ENCODE peak calls at places on chromosomes 11 and 22, in ten cellular contexts. H, N, S, O, G, T, Y, M, W and L are unnamed samples. For H3K36me3, the result is how much of the 10 kb centered on the place peaks cover.

GRCh38 chr11:60589611-60590010 is 74.4 kb downstream of the MS4A13 start:
- DNase-seq in H (no peak), N (no peak), S (no peak), O (no peak), G (no peak), T (no peak), Y (no peak), M (no peak), W (no peak), L (peak)

GRCh38 chr11:73999581-74000306 is 9.1 kb downstream of the UCP3 start:
- DNase-seq in H (no peak), N (no peak), S (peak), O (peak), G (no peak), T (no peak), Y (no peak), M (no peak), W (no peak), L (peak)

GRCh38 chr11:110989734-110990133 is 255.8 kb upstream of the POU2AF2 start:
- DNase-seq in H (no peak), N (peak), S (no peak), O (no peak), G (no peak), T (no peak), Y (no peak), M (no peak), W (peak), L (no peak)

GRCh38 chr11:14380947-14381555 is 22.1 kb upstream of the RRAS2 start:
- DNase-seq in H (peak), N (peak), S (peak), O (peak), G (peak), T (peak), Y (no peak), M (peak), W (peak), L (no peak)

GRCh38 chr22:30705710-30706651 is 11.3 kb downstream of the OSBP2 start:
- DNase-seq in H (no peak), N (peak), S (no peak), O (peak), G (peak), T (no peak), Y (no peak), M (no peak), W (peak), L (no peak)

GRCh38 chr11:126433989-126434949 is 78.8 kb downstream of the ST3GAL4 start:
- DNase-seq in H (no peak), N (no peak), S (no peak), O (no peak), G (no peak), T (no peak), Y (no peak), M (no peak), W (no peak), L (no peak)

GRCh38 chr11:3140291-3140603 is 24.9 kb downstream of the OSBPL5 start:
- DNase-seq in H (no peak), N (no peak), S (no peak), O (no peak), G (no peak), T (no peak), Y (no peak), M (no peak), W (no peak), L (no peak)

GRCh38 chr11:69060005-69060404 is 11.3 kb downstream of the TPCN2 start:
- DNase-seq in H (no peak), N (no peak), S (no peak), O (no peak), G (no peak), T (no peak), Y (no peak), M (no peak), W (no peak), L (no peak)

GRCh38 chr11:1917523-1918435 is 1.7 kb upstream of the TNNT3 start:
- DNase-seq in H (peak), N (no peak), S (peak), O (peak), G (no peak), T (peak), Y (no peak), M (no peak), W (no peak), L (no peak)

GRCh38 chr11:134486704-134487103 is 74.7 kb upstream of the B3GAT1 start:
- DNase-seq in H (peak), N (no peak), S (no peak), O (no peak), G (no peak), T (no peak), Y (no peak), M (no peak), W (no peak), L (no peak)

GRCh38 chr11:60699282-60699681 is at the start of gene MS4A8:
- DNase-seq in H (no peak), N (no peak), S (no peak), O (no peak), G (no peak), T (no peak), Y (no peak), M (no peak), W (peak), L (no peak)

GRCh38 chr11:18457435-18457834 is 1.8 kb downstream of the LDHAL6A start:
- DNase-seq in H (no peak), N (no peak), S (no peak), O (no peak), G (no peak), T (no peak), Y (no peak), M (no peak), W (no peak), L (no peak)

GRCh38 chr11:108775324-108775723 is 110.5 kb downstream of the DDX10 start:
- DNase-seq in H (no peak), N (no peak), S (no peak), O (no peak), G (no peak), T (no peak), Y (no peak), M (no peak), W (no peak), L (no peak)

GRCh38 chr11:5204787-5205186 is 4.3 kb upstream of the OR51V1 start:
- DNase-seq in H (no peak), N (peak), S (no peak), O (no peak), G (peak), T (peak), Y (no peak), M (no peak), W (peak), L (peak)

GRCh38 chr11:48170840-48171233 is 45.8 kb upstream of the OR4B1 start:
- DNase-seq in H (no peak), N (peak), S (no peak), O (no peak), G (no peak), T (no peak), Y (no peak), M (no peak), W (no peak), L (no peak)

GRCh38 chr22:27412866-27413445 is 388.6 kb downstream of the MN1 start:
- DNase-seq in H (no peak), N (no peak), S (no peak), O (peak), G (no peak), T (no peak), Y (no peak), M (no peak), W (no peak), L (no peak)

GRCh38 chr22:26109686-26110315 is 59.5 kb upstream of the SEZ6L start:
- DNase-seq in H (no peak), N (no peak), S (no peak), O (no peak), G (no peak), T (no peak), Y (no peak), M (no peak), W (no peak), L (no peak)

GRCh38 chr22:29855611-29856181 is 17.6 kb upstream of the ASCC2 start:
- DNase-seq in H (no peak), N (no peak), S (no peak), O (no peak), G (no peak), T (no peak), Y (no peak), M (no peak), W (no peak), L (no peak)

DNA sequence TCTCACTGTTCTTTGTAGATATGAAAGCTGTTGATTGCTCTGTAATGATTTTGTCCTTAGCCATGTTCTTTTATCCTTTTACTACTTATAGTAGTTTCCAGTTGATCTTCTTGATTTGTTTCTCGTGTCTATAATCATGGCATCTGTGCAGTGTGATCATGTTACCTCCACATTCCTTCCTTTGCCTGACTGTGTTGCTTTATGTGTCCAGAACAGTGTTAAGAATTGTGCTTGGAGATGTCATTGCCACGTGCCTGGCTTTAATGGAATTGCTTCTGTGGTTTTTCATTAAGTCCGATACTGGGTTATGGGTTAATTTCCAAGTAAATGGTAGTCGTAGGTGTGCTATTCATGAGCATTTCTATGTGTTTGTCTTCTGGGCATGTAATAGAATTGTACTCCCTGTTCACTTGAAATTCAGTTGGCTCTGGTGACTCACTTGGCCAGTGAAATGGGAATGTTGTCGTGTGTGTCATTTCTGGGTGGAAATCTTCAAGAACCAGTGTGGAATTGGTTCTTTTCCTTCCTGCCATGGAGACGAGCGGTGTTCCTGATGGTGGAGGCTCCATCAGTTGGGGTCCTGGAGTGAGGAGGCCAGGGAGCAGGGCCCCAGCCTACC is 6.8 kb downstream of the GTSE1 start:
- DNase-seq in H (no peak), N (peak), S (no peak), O (no peak), G (no peak), T (no peak), Y (no peak), M (peak), W (no peak), L (no peak)
- H3K36me3 ChIP-seq in H (under half), N (under half), S (under half), O (under half), G (under half), T (under half), Y (under half), M (under half), W (half or more), L (under half)

DNA sequence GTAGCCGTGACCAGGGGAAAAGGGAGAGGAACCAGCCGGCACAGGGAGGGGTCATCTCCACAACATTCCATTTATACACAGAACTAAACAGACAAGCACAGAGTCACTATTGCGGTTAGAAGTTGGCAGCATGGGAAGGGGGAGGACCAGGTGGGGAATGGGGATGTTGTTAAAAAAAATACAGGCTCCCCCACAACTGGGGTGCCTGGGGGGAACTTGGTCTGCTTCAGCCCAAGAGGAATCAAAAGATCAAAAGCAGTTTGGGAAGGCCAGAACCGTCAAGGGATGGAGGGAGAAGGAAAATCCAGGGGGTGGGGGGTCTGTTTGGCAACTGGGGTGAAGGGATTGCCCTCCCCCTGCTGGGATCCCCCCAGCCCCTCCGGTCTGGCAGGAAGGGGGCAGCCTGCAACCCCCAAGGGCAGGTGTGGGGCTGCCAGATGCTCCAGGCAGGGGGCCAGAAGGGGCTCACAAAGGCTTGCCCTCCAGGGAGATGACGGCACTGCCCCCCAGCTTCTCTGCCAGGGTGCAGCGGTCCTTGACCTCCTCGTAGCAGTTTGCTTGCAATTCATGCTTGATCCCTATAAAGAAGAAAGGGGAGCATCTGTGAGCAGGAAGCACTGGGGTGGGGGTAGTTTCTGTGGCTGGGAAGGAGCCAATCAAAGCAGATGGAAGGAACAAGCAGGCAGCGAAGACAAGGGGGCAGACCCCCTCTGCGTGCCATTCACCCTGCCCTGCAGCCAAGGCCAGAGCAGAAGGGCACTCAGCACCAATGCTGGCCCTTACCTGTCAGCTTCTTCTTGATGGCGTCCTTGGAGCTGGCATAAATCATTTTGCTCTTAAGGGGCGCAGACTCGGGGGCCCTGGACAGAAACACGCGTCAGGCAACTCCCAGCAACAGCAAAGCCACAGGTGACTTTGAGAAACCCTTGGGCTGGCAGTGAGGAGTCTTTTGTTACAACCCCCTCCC is 2.8 kb downstream of the CFL1 start:
- DNase-seq in H (peak), N (no peak), S (peak), O (peak), G (no peak), T (peak), Y (no peak), M (no peak), W (no peak), L (peak)
- H3K36me3 ChIP-seq in H (under half), N (half or more), S (half or more), O (half or more), G (half or more), T (under half), Y (under half), M (under half), W (half or more), L (under half)

DNA sequence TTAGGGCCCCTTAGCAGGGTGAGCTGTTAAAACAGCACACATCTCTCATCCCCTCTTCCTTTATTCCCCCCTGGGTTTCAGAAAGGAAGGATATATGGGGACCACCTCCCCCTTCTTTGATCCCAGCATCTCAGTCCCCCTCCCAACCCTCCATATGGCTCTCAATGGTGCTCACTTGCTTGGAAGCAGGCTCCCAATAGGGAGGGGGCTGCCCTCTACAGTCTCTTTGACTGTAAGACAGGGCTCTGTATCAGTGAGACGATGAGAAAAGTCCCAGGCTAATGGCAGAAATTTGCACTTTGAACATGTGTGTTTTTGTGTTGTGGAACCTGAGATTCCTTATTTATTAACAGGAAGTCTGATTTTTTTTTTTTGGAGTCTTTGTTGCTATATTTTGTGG is 4.2 kb upstream of the CNTF start:
- DNase-seq in H (no peak), N (no peak), S (no peak), O (no peak), G (peak), T (no peak), Y (no peak), M (no peak), W (peak), L (no peak)
- H3K36me3 ChIP-seq in H (half or more), N (half or more), S (half or more), O (half or more), G (half or more), T (under half), Y (under half), M (half or more), W (half or more), L (half or more)

DNA sequence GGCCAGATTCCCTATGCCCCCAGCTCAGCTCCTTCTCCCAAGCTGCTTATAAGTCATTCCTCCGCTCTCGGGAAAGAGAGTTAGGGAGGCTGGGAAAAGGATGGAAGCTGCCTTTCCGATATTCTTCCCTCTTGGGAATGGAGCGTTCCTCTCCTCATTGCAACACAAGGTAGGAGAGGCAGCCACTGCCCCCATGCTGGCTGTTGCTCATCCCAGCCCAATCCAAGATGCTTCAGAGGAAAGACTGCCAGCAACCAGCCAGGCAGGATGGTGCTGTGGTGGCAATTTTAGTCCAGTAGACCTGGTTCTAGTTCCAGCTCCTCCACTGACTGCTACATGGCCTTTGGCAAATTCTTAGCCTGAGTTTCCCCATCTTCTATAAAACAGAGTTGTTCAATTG is 13.7 kb upstream of the C11orf96 start:
- DNase-seq in H (no peak), N (no peak), S (no peak), O (no peak), G (no peak), T (peak), Y (no peak), M (no peak), W (no peak), L (no peak)
- H3K36me3 ChIP-seq in H (under half), N (under half), S (under half), O (under half), G (under half), T (under half), Y (under half), M (under half), W (under half), L (under half)